ENCODE peak calls at places on chromosomes 13 and 19, in five cellular contexts. A is K562, Y is H1, O is GM12878, B is HepG2. N is an unnamed sample.

GRCh38 chr19:16587031-16588023 is 15.1 kb upstream of the SLC35E1 start:
- DNase-seq in Y (no peak), A (no peak), O (peak; percentile 84), B (no peak), N (no peak)

GRCh38 chr13:30572859-30573275 is 44.9 kb upstream of the USPL1 start:
- DNase-seq in B (peak; percentile 12), A (no peak), Y (no peak), O (peak; percentile 28), N (no peak)

GRCh38 chr19:57642396-57643046 is 9.6 kb downstream of the ZNF211 start:
- DNase-seq in O (no peak), Y (no peak), B (no peak), A (no peak), N (no peak)

GRCh38 chr19:40057166-40057565 is 1.1 kb upstream of the ZNF780B start:
- DNase-seq in O (no peak), Y (no peak), A (no peak), B (no peak), N (no peak)

GRCh38 chr13:90485441-90485840 is 862.0 kb upstream of the MIR17HG start:
- DNase-seq in B (no peak), O (no peak), A (no peak), Y (no peak), N (no peak)

GRCh38 chr13:110301606-110302131 is 5.3 kb downstream of the COL4A1 start:
- DNase-seq in A (no peak), Y (no peak), O (no peak), B (no peak), N (no peak)

GRCh38 chr19:52748336-52748950 is 13.6 kb upstream of the ZNF611 start:
- DNase-seq in O (peak; percentile 4), A (no peak), B (peak; percentile 35), Y (no peak), N (no peak)

GRCh38 chr19:5961969-5962945 is 15.7 kb downstream of the RANBP3 start:
- DNase-seq in O (no peak), A (no peak), Y (no peak), B (peak; percentile 98), N (no peak)

GRCh38 chr19:362683-363082 is 18.1 kb upstream of the MIER2 start:
- DNase-seq in Y (no peak), B (no peak), O (no peak), A (no peak), N (no peak)

GRCh38 chr19:1910169-1910568 is 5.0 kb downstream of the ADAT3 start:
- DNase-seq in Y (no peak), O (no peak), A (no peak), B (no peak), N (no peak)

GRCh38 chr19:18832331-18833140 is 777 bp downstream of the UPF1 start:
- DNase-seq in B (peak; percentile 46), A (peak; percentile 74), Y (peak; percentile 67), O (no peak), N (no peak)

GRCh38 chr19:48433337-48433736 is 12.4 kb upstream of the GRWD1 start:
- DNase-seq in A (no peak), O (no peak), B (no peak), Y (no peak), N (no peak)

GRCh38 chr19:56076413-56076998 is 44.6 kb downstream of the ZNF787 start:
- DNase-seq in Y (peak; percentile 78), A (peak; percentile 63), B (peak; percentile 48), O (no peak), N (no peak)

GRCh38 chr19:44657211-44657921 is 13.7 kb downstream of the PVR start:
- DNase-seq in Y (peak; percentile 95), O (no peak), B (peak; percentile 62), A (peak; percentile 78), N (peak; percentile 63)

GRCh38 chr19:48859711-48860572 is 8.5 kb downstream of the PLEKHA4 start:
- DNase-seq in O (no peak), B (no peak), Y (peak; percentile 63), A (peak; percentile 98), N (no peak)

GRCh38 chr19:5522106-5522505 is 45.6 kb downstream of the TINCR start:
- DNase-seq in A (no peak), B (no peak), O (no peak), Y (no peak), N (no peak)

GRCh38 chr13:97307882-97308624 is 85.9 kb downstream of the MBNL2 start:
- DNase-seq in B (peak; percentile 81), Y (no peak), O (no peak), A (no peak), N (no peak)

GRCh38 chr19:53707278-53707677 is 75.5 kb downstream of the DPRX start:
- DNase-seq in B (no peak), Y (no peak), O (no peak), A (no peak), N (no peak)

GRCh38 chr19:45467115-45467455 is 711 bp upstream of the FOSB start:
- DNase-seq in B (no peak), O (no peak), A (no peak), Y (no peak), N (no peak)

GRCh38 chr19:13190781-13191540 is 40.8 kb downstream of the IER2 start:
- DNase-seq in Y (no peak), B (peak; percentile 90), A (peak; percentile 42), O (no peak), N (no peak)

GRCh38 chr13:42114912-42115311 is 66.5 kb downstream of the DGKH start:
- DNase-seq in Y (no peak), O (no peak), A (no peak), B (no peak), N (no peak)

GRCh38 chr13:24719139-24719538 is 38.9 kb downstream of the ATP12A start:
- DNase-seq in O (no peak), Y (no peak), A (no peak), B (no peak), N (no peak)

GRCh38 chr19:54388001-54388802 is 23.5 kb upstream of the LAIR1 start:
- DNase-seq in B (no peak), A (no peak), Y (no peak), O (no peak), N (no peak)

GRCh38 chr13:41588899-41589298 is 131.5 kb downstream of the RGCC start:
- DNase-seq in B (peak; percentile 50), O (no peak), A (peak; percentile 41), Y (no peak), N (no peak)

GRCh38 chr19:30471441-30471840 is 99.3 kb downstream of the ZNF536 start:
- DNase-seq in O (no peak), A (no peak), Y (no peak), B (no peak), N (no peak)

GRCh38 chr19:44803442-44804428 is 5.2 kb upstream of the BCAM start:
- DNase-seq in B (no peak), O (no peak), A (no peak), Y (no peak), N (no peak)

GRCh38 chr19:33161201-33161600 is 29.3 kb downstream of the WDR88 start:
- DNase-seq in B (no peak), Y (no peak), A (no peak), O (no peak), N (no peak)

GRCh38 chr19:4304509-4305252 is at the start of gene FSD1:
- DNase-seq in B (no peak), Y (peak; percentile 95), O (no peak), A (peak; percentile 95), N (no peak)

GRCh38 chr13:113839536-113840204 is 24.2 kb downstream of the GAS6 start:
- DNase-seq in O (no peak), A (no peak), B (no peak), Y (no peak), N (no peak)

GRCh38 chr13:113836917-113837553 is 26.8 kb downstream of the GAS6 start:
- DNase-seq in O (no peak), B (no peak), A (no peak), Y (no peak), N (no peak)

GRCh38 chr13:113835461-113836274 is 28.2 kb downstream of the GAS6 start:
- DNase-seq in O (no peak), A (no peak), Y (no peak), B (no peak), N (no peak)

GRCh38 chr13:113838711-113839201 is 25.1 kb downstream of the GAS6 start:
- DNase-seq in O (no peak), B (no peak), A (no peak), Y (no peak), N (no peak)

DNA sequence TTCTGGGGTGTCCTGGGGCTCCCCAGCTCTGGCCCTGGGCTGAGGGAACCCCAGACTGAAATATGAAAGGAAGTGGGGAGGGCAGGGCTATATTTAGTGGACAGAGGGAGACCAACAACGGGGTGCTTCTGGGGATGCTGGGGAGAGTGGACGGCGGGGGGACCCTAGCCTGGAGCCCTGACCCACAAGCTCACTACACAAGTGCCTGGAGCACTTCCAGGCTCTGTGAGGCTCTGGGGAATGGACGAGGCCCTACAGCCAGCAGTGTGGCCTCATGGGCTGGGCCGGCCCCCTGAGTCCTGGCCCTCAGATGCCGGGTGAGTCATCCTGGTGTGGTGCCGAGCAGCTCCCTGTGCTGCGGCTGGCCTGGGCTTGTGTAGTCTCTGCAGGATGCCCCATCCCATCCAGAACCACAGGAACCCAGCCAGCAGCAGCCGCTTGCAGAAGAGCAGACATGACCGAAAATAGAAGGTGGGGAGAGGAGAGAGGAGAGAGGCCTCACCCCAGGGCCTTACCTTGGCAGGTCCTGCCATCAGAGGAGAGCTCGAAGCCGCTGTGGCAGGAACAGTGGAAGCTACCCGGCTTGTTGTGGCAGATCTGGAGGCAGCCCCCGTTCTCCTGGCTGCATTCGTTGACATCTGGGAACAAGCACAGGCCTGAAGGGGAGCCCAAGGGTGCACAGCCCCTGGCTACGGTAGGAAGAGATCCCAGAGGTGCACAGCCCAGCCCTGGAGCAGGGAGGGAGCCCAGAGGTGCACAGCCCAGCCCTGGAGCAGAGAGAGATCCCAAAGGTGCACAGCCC is 26.1 kb downstream of the GAS6 start:
- DNase-seq in O (no peak), Y (no peak), B (peak; percentile 55), A (peak; percentile 52), N (peak; percentile 44)
- TF ChIP-seq YY1 in O (no peak), Y (no peak), B (no peak), A (no peak), N (no peak)

GRCh38 chr19:38971672-38972071 is 3.9 kb downstream of the FBXO17 start:
- DNase-seq in B (no peak), A (no peak), O (no peak), Y (no peak), N (no peak)
- TF ChIP-seq ZNF274 in B (no peak), A (no peak), O (no peak), Y (no peak), N (no peak)

DNA sequence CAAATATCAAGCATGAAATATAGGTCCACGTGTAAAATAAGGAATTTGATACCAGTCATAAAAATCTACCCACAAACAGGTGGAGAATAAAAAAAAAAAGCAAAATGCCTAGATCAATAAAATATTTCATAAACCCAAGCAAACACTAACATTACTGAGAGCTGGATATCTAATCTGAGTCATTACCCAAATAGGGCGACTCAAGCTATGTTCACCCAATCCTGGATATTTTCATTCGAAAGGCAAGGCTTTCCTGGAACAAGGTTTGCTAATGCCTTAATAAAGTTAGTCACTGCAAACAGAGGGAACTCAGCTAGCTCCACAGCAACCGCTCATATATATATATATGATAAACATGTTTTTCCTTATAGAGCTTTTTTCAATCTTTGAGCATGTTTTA is 33.5 kb upstream of the TM9SF2 start:
- DNase-seq in A (no peak), O (no peak), B (no peak), Y (no peak), N (no peak)
- TF ChIP-seq YY1 in A (no peak), O (no peak), B (no peak), Y (no peak), N (no peak)

GRCh38 chr13:69951412-69951811 is 156.2 kb upstream of the ATXN8OS start:
- DNase-seq in O (no peak), B (no peak), A (no peak), Y (no peak), N (no peak)
- TF ChIP-seq ZNF274 in O (no peak), B (no peak), A (no peak), Y (no peak), N (no peak)

GRCh38 chr13:93505104-93505952 is 278.7 kb downstream of the GPC6 start:
- DNase-seq in Y (no peak), O (no peak), A (no peak), B (peak; percentile 57), N (no peak)
- TF ChIP-seq YY1 in Y (no peak), O (no peak), A (no peak), B (no peak), N (no peak)

N was measured in NT2/D1.